ENCODE peak calls at places on chromosomes 2 and 18, in four cellular contexts. I is endothelial cell of umbilical vein, J is stomach, T is sigmoid colon. N is an unnamed sample.

GRCh38 chr2:20164061-20164733 is 60.7 kb downstream of the SDC1 start:
- DNase-seq in I (no peak), J (no peak), T (no peak), N (no peak)

GRCh38 chr2:241866896-241867631 is 2.5 kb upstream of the RTP5 start:
- DNase-seq in I (no peak), J (no peak), T (no peak), N (no peak)

GRCh38 chr18:25284278-25284677 is 67.7 kb downstream of the ZNF521 start:
- DNase-seq in I (no peak), J (no peak), T (no peak), N (no peak)

GRCh38 chr2:213995400-213996105 is 415.3 kb upstream of the VWC2L start:
- DNase-seq in I (peak; percentile 82), J (no peak), T (no peak), N (no peak)

GRCh38 chr2:105181282-105181681 is 60.3 kb upstream of the GPR45 start:
- DNase-seq in I (no peak), J (no peak), T (no peak), N (peak; percentile 68)

GRCh38 chr2:45812039-45812500 is 160.6 kb downstream of the PRKCE start:
- DNase-seq in I (peak; percentile 56), J (no peak), T (no peak), N (no peak)

GRCh38 chr2:218658671-218659257 is 659 bp downstream of the ZNF142 start:
- DNase-seq in I (peak; percentile 67), J (peak; percentile 49), T (no peak), N (no peak)

GRCh38 chr2:236715077-236715476 is 145.5 kb downstream of the ACKR3 start:
- DNase-seq in I (no peak), J (no peak), T (no peak), N (no peak)

GRCh38 chr18:79818036-79818435 is 20.3 kb downstream of the KCNG2 start:
- DNase-seq in I (no peak), J (no peak), T (no peak), N (no peak)

GRCh38 chr2:212975333-212975732 is 176.1 kb downstream of the IKZF2 start:
- DNase-seq in I (no peak), J (no peak), T (no peak), N (no peak)

GRCh38 chr2:121626777-121627524 is 22.3 kb downstream of the CLASP1 start:
- DNase-seq in I (peak; percentile 51), J (peak; percentile 75), T (peak; percentile 85), N (no peak)

GRCh38 chr2:178163395-178163794 is 30.9 kb upstream of the OSBPL6 start:
- DNase-seq in I (no peak), J (no peak), T (no peak), N (no peak)

GRCh38 chr2:8045081-8045614 is 636.7 kb upstream of the ID2 start:
- DNase-seq in I (no peak), J (no peak), T (no peak), N (peak; percentile 91)

GRCh38 chr2:171046056-171046560 is 114.6 kb downstream of the TLK1 start:
- DNase-seq in I (no peak), J (no peak), T (no peak), N (no peak)

GRCh38 chr2:214358506-214358905 is 52.3 kb upstream of the VWC2L start:
- DNase-seq in I (no peak), J (no peak), T (no peak), N (no peak)

GRCh38 chr18:61284039-61284438 is 49.2 kb upstream of the CDH20 start:
- DNase-seq in I (no peak), J (no peak), T (no peak), N (no peak)

GRCh38 chr2:213125646-213126347 is 25.6 kb downstream of the IKZF2 start:
- DNase-seq in I (no peak), J (no peak), T (no peak), N (no peak)

GRCh38 chr2:173858297-173858731 is 106.9 kb downstream of the SP3 start:
- DNase-seq in I (no peak), J (no peak), T (no peak), N (no peak)

GRCh38 chr2:165558832-165559231 is 89.3 kb downstream of the CSRNP3 start:
- DNase-seq in I (no peak), J (no peak), T (no peak), N (no peak)
- TF ChIP-seq POLR2A in I (no peak), J (no peak), T (no peak), N (no peak)

GRCh38 chr2:69998761-69999160 is 37.3 kb upstream of the ASPRV1 start:
- DNase-seq in I (no peak), J (peak; percentile 16), T (no peak), N (no peak)
- TF ChIP-seq POLR2AphosphoS5 in I (no peak), J (no peak), T (no peak), N (no peak)

GRCh38 chr2:34910018-34910417 is 1310.9 kb upstream of the FAM98A start:
- DNase-seq in I (no peak), J (no peak), T (no peak), N (no peak)

GRCh38 chr2:34912084-34912483 is 1313.0 kb upstream of the FAM98A start:
- DNase-seq in I (no peak), J (no peak), T (no peak), N (no peak)

GRCh38 chr2:34907812-34908211 is 1308.7 kb upstream of the FAM98A start:
- DNase-seq in I (no peak), J (no peak), T (no peak), N (no peak)
- TF ChIP-seq CTCF in I (no peak), J (no peak), T (no peak), N (no peak)

GRCh38 chr18:48949051-48949605 is 1.6 kb downstream of the SMAD7 start:
- DNase-seq in I (peak; percentile 21), J (peak; percentile 69), T (peak; percentile 73), N (no peak)

GRCh38 chr18:48950536-48951447 is at the start of gene SMAD7:
- DNase-seq in I (peak; percentile 45), J (peak; percentile 40), T (no peak), N (no peak)

GRCh38 chr18:48951448-48952286 is 902 bp upstream of the SMAD7 start:
- DNase-seq in I (peak; percentile 91), J (peak; percentile 90), T (peak; percentile 95), N (no peak)

GRCh38 chr18:48948112-48949050 is 2.4 kb downstream of the SMAD7 start:
- DNase-seq in I (peak; percentile 67), J (peak; percentile 77), T (peak; percentile 87), N (no peak)

DNA sequence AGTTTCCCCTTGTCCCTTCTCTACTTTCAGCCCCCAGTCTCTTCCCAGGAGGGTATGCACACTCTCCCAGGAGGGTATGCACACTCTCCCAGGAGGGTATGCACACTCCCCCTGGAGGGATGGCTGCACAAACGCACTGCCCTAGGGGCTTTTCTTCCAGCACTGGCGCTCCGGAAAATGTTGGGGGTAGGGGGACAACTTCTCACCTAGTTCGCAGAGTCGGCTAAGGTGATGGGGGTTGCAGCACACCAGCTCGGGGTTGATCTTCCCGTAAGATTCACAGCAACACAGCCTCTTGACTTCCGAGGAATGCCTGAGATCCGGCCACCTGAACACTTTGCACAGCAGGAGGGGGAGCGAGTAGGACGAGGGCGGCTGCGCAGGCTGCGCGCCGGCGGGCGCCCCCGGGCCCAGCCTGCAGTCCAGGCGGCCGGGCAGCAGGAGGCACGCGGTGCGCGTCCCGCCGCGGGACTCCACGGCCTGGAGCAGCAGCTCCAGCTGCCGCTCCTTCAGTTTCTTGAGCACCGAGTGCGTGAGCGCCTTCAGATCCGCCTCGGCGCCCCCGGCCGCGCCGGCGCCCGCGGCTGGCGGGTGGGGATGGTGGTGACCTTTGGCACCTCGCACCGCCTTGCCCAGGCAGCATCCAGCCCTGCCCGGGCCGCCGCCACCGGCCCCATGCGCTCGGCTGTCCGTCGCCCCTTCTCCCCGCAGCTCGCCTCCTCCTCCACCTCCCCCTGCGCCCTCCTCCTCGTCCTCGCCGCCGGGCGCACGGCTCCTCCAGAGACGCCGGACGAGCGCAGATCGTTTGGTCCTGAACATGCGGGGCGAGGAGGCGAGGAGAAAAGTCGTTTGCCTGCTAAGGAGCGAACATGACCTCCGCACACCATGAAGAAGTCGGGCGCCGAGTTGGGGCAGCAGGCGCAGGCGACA is 894 bp downstream of the SMAD7 start:
- DNase-seq in I (peak; percentile 53), J (peak; percentile 55), T (no peak), N (no peak)
- TF ChIP-seq POLR2A in I (no peak), J (no peak), T (no peak), N (no peak)

GRCh38 chr2:172380436-172381274 is 46.7 kb upstream of the ITGA6 start:
- DNase-seq in I (peak; percentile 54), J (no peak), T (no peak), N (no peak)
- TF ChIP-seq POLR2AphosphoS5 in I (no peak), J (no peak), T (no peak), N (no peak)

DNA sequence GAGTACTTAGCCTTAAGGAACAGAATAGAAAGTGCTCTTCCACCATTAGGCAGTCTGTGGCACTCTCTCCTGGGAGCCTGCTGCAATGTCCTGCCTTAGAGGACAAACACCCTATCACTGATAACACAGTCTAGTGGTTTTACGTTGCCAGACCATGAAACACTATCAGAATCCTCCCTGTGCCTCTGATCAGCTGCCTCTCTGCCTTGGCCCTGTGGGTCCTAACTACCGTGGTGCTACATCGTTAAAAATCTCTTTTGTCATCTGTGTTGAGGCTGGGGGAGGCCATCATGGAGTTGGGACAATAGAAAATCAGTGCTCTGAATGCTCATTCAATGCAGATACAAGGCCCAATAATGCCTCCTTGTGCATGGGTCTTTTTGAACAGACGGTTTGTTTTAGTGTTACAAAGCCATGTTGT is 11.9 kb upstream of the APCDD1 start:
- DNase-seq in I (no peak), J (no peak), T (no peak), N (peak; percentile 78)
- TF ChIP-seq CTCF in I (no peak), J (no peak), T (no peak), N (no peak)

DNA sequence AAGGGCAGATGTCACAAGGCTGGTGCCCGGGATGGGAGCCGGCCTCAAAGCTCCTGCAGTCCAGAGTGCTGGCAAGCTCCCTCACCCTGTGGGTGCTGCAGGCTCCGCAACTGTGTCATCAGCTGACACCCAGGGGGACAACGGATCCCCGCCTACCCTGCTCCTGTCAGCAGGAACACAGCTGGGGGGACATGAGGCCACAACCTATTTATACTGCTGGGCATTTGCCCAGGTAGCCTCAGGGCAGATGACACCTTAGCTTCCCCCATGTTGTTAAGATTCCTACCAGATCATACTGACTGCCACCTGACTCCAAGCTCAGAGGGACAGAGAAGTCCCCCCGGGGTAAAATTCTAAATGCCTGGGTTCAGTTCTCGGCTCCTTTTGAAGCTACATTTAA is 1.2 kb downstream of the ANKRD23 start:
- DNase-seq in I (no peak), J (no peak), T (no peak), N (no peak)
- TF ChIP-seq POLR2A in I (no peak), J (no peak), T (no peak), N (no peak)

N was measured in esophagus muscularis mucosa.